ENCODE peak calls at places on chromosomes 4 and X, in ten cellular contexts. One of them, this sample, is unnamed.

GRCh38 chr4:151675366-151676060 is 85.3 kb downstream of the GATB start:
- DNase-seq in stromal cell of bone marrow: no peak
- DNase-seq in retina: no peak
- DNase-seq in HFFc6: no peak
- DNase-seq in stimulated activated naive CD8-positive, alpha-beta T cell treated with anti-CD3 and anti-CD28 coated beads, Interleukin-15, Interleukin-2, amounts not matched to agents 100 U/mL and 50 U/mL, for 24 hours: no peak
- DNase-seq in HT-29: no peak
- DNase-seq in heart left ventricle: no peak
- DNase-seq in left lung: no peak
- DNase-seq in AML-193: no peak
- DNase-seq in astrocyte: no peak
- DNase-seq in this sample: no peak

GRCh38 chrX:153871946-153872878 is 13.8 kb downstream of the L1CAM start:
- DNase-seq in retina: no peak
- DNase-seq in HFFc6: no peak
- DNase-seq in AML-193: no peak
- DNase-seq in stimulated activated naive CD8-positive, alpha-beta T cell treated with anti-CD3 and anti-CD28 coated beads, Interleukin-15, Interleukin-2, amounts not matched to agents 100 U/mL and 50 U/mL, for 24 hours: no peak
- DNase-seq in astrocyte: no peak
- DNase-seq in stromal cell of bone marrow: no peak
- DNase-seq in HT-29: no peak
- DNase-seq in left lung: no peak
- DNase-seq in heart left ventricle: no peak
- DNase-seq in this sample: no peak

GRCh38 chr4:74884282-74884681 is 48.6 kb upstream of the PARM1 start:
- DNase-seq in left lung: no peak
- DNase-seq in AML-193: no peak
- DNase-seq in retina: no peak
- DNase-seq in heart left ventricle: no peak
- DNase-seq in HFFc6: no peak
- DNase-seq in stimulated activated naive CD8-positive, alpha-beta T cell treated with anti-CD3 and anti-CD28 coated beads, Interleukin-15, Interleukin-2, amounts not matched to agents 100 U/mL and 50 U/mL, for 24 hours: no peak
- DNase-seq in astrocyte: no peak
- DNase-seq in stromal cell of bone marrow: no peak
- DNase-seq in HT-29: no peak
- DNase-seq in this sample: no peak

GRCh38 chrX:7088968-7089615 is 58.4 kb upstream of the STS start:
- DNase-seq in stimulated activated naive CD8-positive, alpha-beta T cell treated with anti-CD3 and anti-CD28 coated beads, Interleukin-15, Interleukin-2, amounts not matched to agents 100 U/mL and 50 U/mL, for 24 hours: peak
- DNase-seq in heart left ventricle: no peak
- DNase-seq in retina: no peak
- DNase-seq in AML-193: no peak
- DNase-seq in stromal cell of bone marrow: no peak
- DNase-seq in HT-29: no peak
- DNase-seq in astrocyte: no peak
- DNase-seq in left lung: no peak
- DNase-seq in HFFc6: no peak
- DNase-seq in this sample: no peak

GRCh38 chrX:68672581-68673318 is 25.3 kb downstream of the STARD8 start:
- DNase-seq in stimulated activated naive CD8-positive, alpha-beta T cell treated with anti-CD3 and anti-CD28 coated beads, Interleukin-15, Interleukin-2, amounts not matched to agents 100 U/mL and 50 U/mL, for 24 hours: no peak
- DNase-seq in astrocyte: no peak
- DNase-seq in heart left ventricle: peak
- DNase-seq in HT-29: no peak
- DNase-seq in AML-193: no peak
- DNase-seq in stromal cell of bone marrow: no peak
- DNase-seq in retina: no peak
- DNase-seq in left lung: no peak
- DNase-seq in HFFc6: no peak
- DNase-seq in this sample: no peak

GRCh38 chrX:47226071-47226470 is 6.7 kb upstream of the USP11 start:
- DNase-seq in heart left ventricle: no peak
- DNase-seq in left lung: peak
- DNase-seq in stimulated activated naive CD8-positive, alpha-beta T cell treated with anti-CD3 and anti-CD28 coated beads, Interleukin-15, Interleukin-2, amounts not matched to agents 100 U/mL and 50 U/mL, for 24 hours: no peak
- DNase-seq in HT-29: no peak
- DNase-seq in stromal cell of bone marrow: no peak
- DNase-seq in HFFc6: no peak
- DNase-seq in AML-193: no peak
- DNase-seq in astrocyte: no peak
- DNase-seq in retina: no peak
- DNase-seq in this sample: no peak

GRCh38 chr4:92014060-92014459 is 289.7 kb upstream of the GRID2 start:
- DNase-seq in stimulated activated naive CD8-positive, alpha-beta T cell treated with anti-CD3 and anti-CD28 coated beads, Interleukin-15, Interleukin-2, amounts not matched to agents 100 U/mL and 50 U/mL, for 24 hours: no peak
- DNase-seq in HT-29: no peak
- DNase-seq in retina: no peak
- DNase-seq in astrocyte: no peak
- DNase-seq in left lung: no peak
- DNase-seq in HFFc6: no peak
- DNase-seq in heart left ventricle: no peak
- DNase-seq in stromal cell of bone marrow: no peak
- DNase-seq in AML-193: no peak
- DNase-seq in this sample: no peak

GRCh38 chr4:80594696-80595095 is 259.2 kb downstream of the CFAP299 start:
- DNase-seq in stimulated activated naive CD8-positive, alpha-beta T cell treated with anti-CD3 and anti-CD28 coated beads, Interleukin-15, Interleukin-2, amounts not matched to agents 100 U/mL and 50 U/mL, for 24 hours: no peak
- DNase-seq in left lung: no peak
- DNase-seq in astrocyte: no peak
- DNase-seq in retina: no peak
- DNase-seq in stromal cell of bone marrow: no peak
- DNase-seq in HT-29: no peak
- DNase-seq in heart left ventricle: no peak
- DNase-seq in HFFc6: no peak
- DNase-seq in AML-193: no peak
- DNase-seq in this sample: no peak

GRCh38 chrX:12994321-12994720 is 19.4 kb downstream of the TMSB4X start:
- DNase-seq in left lung: no peak
- DNase-seq in HFFc6: no peak
- DNase-seq in stimulated activated naive CD8-positive, alpha-beta T cell treated with anti-CD3 and anti-CD28 coated beads, Interleukin-15, Interleukin-2, amounts not matched to agents 100 U/mL and 50 U/mL, for 24 hours: no peak
- DNase-seq in HT-29: peak
- DNase-seq in stromal cell of bone marrow: no peak
- DNase-seq in retina: no peak
- DNase-seq in AML-193: no peak
- DNase-seq in heart left ventricle: no peak
- DNase-seq in astrocyte: no peak
- DNase-seq in this sample: no peak

GRCh38 chr4:139611391-139611790 is 54.2 kb upstream of the MGST2 start:
- DNase-seq in left lung: no peak
- DNase-seq in stromal cell of bone marrow: no peak
- DNase-seq in retina: no peak
- DNase-seq in stimulated activated naive CD8-positive, alpha-beta T cell treated with anti-CD3 and anti-CD28 coated beads, Interleukin-15, Interleukin-2, amounts not matched to agents 100 U/mL and 50 U/mL, for 24 hours: no peak
- DNase-seq in HFFc6: no peak
- DNase-seq in astrocyte: no peak
- DNase-seq in heart left ventricle: no peak
- DNase-seq in AML-193: no peak
- DNase-seq in HT-29: no peak
- DNase-seq in this sample: no peak

GRCh38 chr4:88196523-88197185 is 38.2 kb upstream of the ABCG2 start:
- DNase-seq in HT-29: no peak
- DNase-seq in heart left ventricle: no peak
- DNase-seq in stimulated activated naive CD8-positive, alpha-beta T cell treated with anti-CD3 and anti-CD28 coated beads, Interleukin-15, Interleukin-2, amounts not matched to agents 100 U/mL and 50 U/mL, for 24 hours: no peak
- DNase-seq in stromal cell of bone marrow: no peak
- DNase-seq in HFFc6: no peak
- DNase-seq in retina: no peak
- DNase-seq in AML-193: no peak
- DNase-seq in left lung: no peak
- DNase-seq in astrocyte: no peak
- DNase-seq in this sample: no peak

GRCh38 chr4:38111717-38112116 is 151.5 kb downstream of the PTTG2 start:
- DNase-seq in left lung: no peak
- DNase-seq in stimulated activated naive CD8-positive, alpha-beta T cell treated with anti-CD3 and anti-CD28 coated beads, Interleukin-15, Interleukin-2, amounts not matched to agents 100 U/mL and 50 U/mL, for 24 hours: no peak
- DNase-seq in HFFc6: no peak
- DNase-seq in stromal cell of bone marrow: no peak
- DNase-seq in AML-193: no peak
- DNase-seq in heart left ventricle: no peak
- DNase-seq in retina: no peak
- DNase-seq in HT-29: no peak
- DNase-seq in astrocyte: no peak
- DNase-seq in this sample: no peak

GRCh38 chr4:36209941-36210663 is 34.2 kb downstream of the ARAP2 start:
- DNase-seq in stimulated activated naive CD8-positive, alpha-beta T cell treated with anti-CD3 and anti-CD28 coated beads, Interleukin-15, Interleukin-2, amounts not matched to agents 100 U/mL and 50 U/mL, for 24 hours: no peak
- DNase-seq in HFFc6: no peak
- DNase-seq in HT-29: no peak
- DNase-seq in retina: no peak
- DNase-seq in AML-193: no peak
- DNase-seq in heart left ventricle: no peak
- DNase-seq in stromal cell of bone marrow: no peak
- DNase-seq in astrocyte: no peak
- DNase-seq in left lung: no peak
- DNase-seq in this sample: no peak

GRCh38 chr4:17310269-17310652 is 201.6 kb downstream of the QDPR start:
- DNase-seq in stromal cell of bone marrow: no peak
- DNase-seq in retina: no peak
- DNase-seq in left lung: no peak
- DNase-seq in AML-193: no peak
- DNase-seq in heart left ventricle: no peak
- DNase-seq in stimulated activated naive CD8-positive, alpha-beta T cell treated with anti-CD3 and anti-CD28 coated beads, Interleukin-15, Interleukin-2, amounts not matched to agents 100 U/mL and 50 U/mL, for 24 hours: no peak
- DNase-seq in HT-29: no peak
- DNase-seq in astrocyte: peak
- DNase-seq in HFFc6: peak
- DNase-seq in this sample: no peak

GRCh38 chr4:1746265-1746691 is 25.0 kb downstream of the TACC3 start:
- DNase-seq in left lung: no peak
- DNase-seq in HT-29: peak
- DNase-seq in retina: peak
- DNase-seq in heart left ventricle: peak
- DNase-seq in astrocyte: peak
- DNase-seq in stimulated activated naive CD8-positive, alpha-beta T cell treated with anti-CD3 and anti-CD28 coated beads, Interleukin-15, Interleukin-2, amounts not matched to agents 100 U/mL and 50 U/mL, for 24 hours: peak
- DNase-seq in stromal cell of bone marrow: peak
- DNase-seq in AML-193: peak
- DNase-seq in HFFc6: peak
- DNase-seq in this sample: no peak

GRCh38 chr4:158824425-158825274 is 55.8 kb downstream of the FNIP2 start:
- DNase-seq in heart left ventricle: no peak
- DNase-seq in HT-29: peak
- DNase-seq in left lung: no peak
- DNase-seq in retina: no peak
- DNase-seq in stimulated activated naive CD8-positive, alpha-beta T cell treated with anti-CD3 and anti-CD28 coated beads, Interleukin-15, Interleukin-2, amounts not matched to agents 100 U/mL and 50 U/mL, for 24 hours: no peak
- DNase-seq in HFFc6: peak
- DNase-seq in AML-193: no peak
- DNase-seq in stromal cell of bone marrow: no peak
- DNase-seq in astrocyte: peak
- DNase-seq in this sample: no peak

GRCh38 chrX:13939741-13940597 is 89.7 kb downstream of the GEMIN8 start:
- DNase-seq in astrocyte: no peak
- DNase-seq in HT-29: no peak
- DNase-seq in heart left ventricle: no peak
- DNase-seq in left lung: no peak
- DNase-seq in stimulated activated naive CD8-positive, alpha-beta T cell treated with anti-CD3 and anti-CD28 coated beads, Interleukin-15, Interleukin-2, amounts not matched to agents 100 U/mL and 50 U/mL, for 24 hours: no peak
- DNase-seq in stromal cell of bone marrow: no peak
- DNase-seq in HFFc6: no peak
- DNase-seq in retina: peak
- DNase-seq in AML-193: no peak
- DNase-seq in this sample: no peak

GRCh38 chrX:119502727-119503483 is 34.7 kb downstream of the SLC25A5 start:
- DNase-seq in stimulated activated naive CD8-positive, alpha-beta T cell treated with anti-CD3 and anti-CD28 coated beads, Interleukin-15, Interleukin-2, amounts not matched to agents 100 U/mL and 50 U/mL, for 24 hours: peak
- DNase-seq in astrocyte: peak
- DNase-seq in heart left ventricle: no peak
- DNase-seq in HT-29: peak
- DNase-seq in AML-193: no peak
- DNase-seq in HFFc6: peak
- DNase-seq in left lung: peak
- DNase-seq in retina: no peak
- DNase-seq in stromal cell of bone marrow: peak
- DNase-seq in this sample: no peak

GRCh38 chr4:163448541-163449203 is 24.9 kb downstream of the TKTL2 start:
- DNase-seq in stimulated activated naive CD8-positive, alpha-beta T cell treated with anti-CD3 and anti-CD28 coated beads, Interleukin-15, Interleukin-2, amounts not matched to agents 100 U/mL and 50 U/mL, for 24 hours: no peak
- DNase-seq in heart left ventricle: no peak
- DNase-seq in retina: peak
- DNase-seq in left lung: no peak
- DNase-seq in astrocyte: peak
- DNase-seq in HT-29: no peak
- DNase-seq in stromal cell of bone marrow: no peak
- DNase-seq in AML-193: no peak
- DNase-seq in HFFc6: peak
- DNase-seq in this sample: no peak

GRCh38 chr4:38131371-38132139 is 171.4 kb downstream of the PTTG2 start:
- DNase-seq in stromal cell of bone marrow: no peak
- DNase-seq in astrocyte: peak
- DNase-seq in stimulated activated naive CD8-positive, alpha-beta T cell treated with anti-CD3 and anti-CD28 coated beads, Interleukin-15, Interleukin-2, amounts not matched to agents 100 U/mL and 50 U/mL, for 24 hours: peak
- DNase-seq in AML-193: no peak
- DNase-seq in left lung: no peak
- DNase-seq in HT-29: no peak
- DNase-seq in heart left ventricle: no peak
- DNase-seq in retina: peak
- DNase-seq in HFFc6: no peak
- DNase-seq in this sample: no peak

GRCh38 chr4:173257732-173258717 is 76.1 kb downstream of the HMGB2 start:
- DNase-seq in heart left ventricle: peak
- DNase-seq in left lung: peak
- DNase-seq in stromal cell of bone marrow: peak
- DNase-seq in astrocyte: peak
- DNase-seq in HFFc6: peak
- DNase-seq in retina: peak
- DNase-seq in AML-193: peak
- DNase-seq in HT-29: peak
- DNase-seq in stimulated activated naive CD8-positive, alpha-beta T cell treated with anti-CD3 and anti-CD28 coated beads, Interleukin-15, Interleukin-2, amounts not matched to agents 100 U/mL and 50 U/mL, for 24 hours: peak
- DNase-seq in this sample: no peak

GRCh38 chrX:117996918-117997480 is 119.6 kb downstream of the KLHL13 start:
- DNase-seq in AML-193: peak
- DNase-seq in stromal cell of bone marrow: no peak
- DNase-seq in HFFc6: no peak
- DNase-seq in HT-29: peak
- DNase-seq in heart left ventricle: no peak
- DNase-seq in retina: no peak
- DNase-seq in stimulated activated naive CD8-positive, alpha-beta T cell treated with anti-CD3 and anti-CD28 coated beads, Interleukin-15, Interleukin-2, amounts not matched to agents 100 U/mL and 50 U/mL, for 24 hours: no peak
- DNase-seq in left lung: no peak
- DNase-seq in astrocyte: no peak
- DNase-seq in this sample: no peak

GRCh38 chrX:31071262-31071661 is 579 bp downstream of the FTHL17 start:
- DNase-seq in HT-29: no peak
- DNase-seq in retina: no peak
- DNase-seq in AML-193: no peak
- DNase-seq in left lung: no peak
- DNase-seq in heart left ventricle: no peak
- DNase-seq in stimulated activated naive CD8-positive, alpha-beta T cell treated with anti-CD3 and anti-CD28 coated beads, Interleukin-15, Interleukin-2, amounts not matched to agents 100 U/mL and 50 U/mL, for 24 hours: no peak
- DNase-seq in astrocyte: no peak
- DNase-seq in stromal cell of bone marrow: no peak
- DNase-seq in HFFc6: no peak
- DNase-seq in this sample: no peak

GRCh38 chr4:16713271-16713670 is 185.2 kb downstream of the LDB2 start:
- DNase-seq in heart left ventricle: no peak
- DNase-seq in stimulated activated naive CD8-positive, alpha-beta T cell treated with anti-CD3 and anti-CD28 coated beads, Interleukin-15, Interleukin-2, amounts not matched to agents 100 U/mL and 50 U/mL, for 24 hours: no peak
- DNase-seq in stromal cell of bone marrow: no peak
- DNase-seq in left lung: no peak
- DNase-seq in astrocyte: no peak
- DNase-seq in HFFc6: no peak
- DNase-seq in HT-29: no peak
- DNase-seq in AML-193: no peak
- DNase-seq in retina: no peak
- DNase-seq in this sample: no peak

GRCh38 chr4:89954906-89955305 is 60.3 kb downstream of the MMRN1 start:
- DNase-seq in retina: no peak
- DNase-seq in stromal cell of bone marrow: no peak
- DNase-seq in left lung: no peak
- DNase-seq in AML-193: no peak
- DNase-seq in heart left ventricle: no peak
- DNase-seq in astrocyte: no peak
- DNase-seq in HFFc6: no peak
- DNase-seq in stimulated activated naive CD8-positive, alpha-beta T cell treated with anti-CD3 and anti-CD28 coated beads, Interleukin-15, Interleukin-2, amounts not matched to agents 100 U/mL and 50 U/mL, for 24 hours: no peak
- DNase-seq in HT-29: no peak
- DNase-seq in this sample: no peak

GRCh38 chr4:100421356-100421978 is 96.4 kb downstream of the EMCN start:
- DNase-seq in retina: peak
- DNase-seq in astrocyte: peak
- DNase-seq in stromal cell of bone marrow: peak
- DNase-seq in heart left ventricle: no peak
- DNase-seq in AML-193: peak
- DNase-seq in stimulated activated naive CD8-positive, alpha-beta T cell treated with anti-CD3 and anti-CD28 coated beads, Interleukin-15, Interleukin-2, amounts not matched to agents 100 U/mL and 50 U/mL, for 24 hours: no peak
- DNase-seq in left lung: no peak
- DNase-seq in HFFc6: peak
- DNase-seq in HT-29: peak
- DNase-seq in this sample: peak

GRCh38 chr4:138522366-138522765 is 280.2 kb upstream of the SLC7A11 start:
- DNase-seq in stimulated activated naive CD8-positive, alpha-beta T cell treated with anti-CD3 and anti-CD28 coated beads, Interleukin-15, Interleukin-2, amounts not matched to agents 100 U/mL and 50 U/mL, for 24 hours: no peak
- DNase-seq in stromal cell of bone marrow: no peak
- DNase-seq in HT-29: peak
- DNase-seq in HFFc6: peak
- DNase-seq in left lung: no peak
- DNase-seq in retina: no peak
- DNase-seq in AML-193: peak
- DNase-seq in heart left ventricle: no peak
- DNase-seq in astrocyte: no peak
- DNase-seq in this sample: no peak

GRCh38 chr4:76606662-76607265 is 171.7 kb downstream of the SHROOM3 start:
- DNase-seq in AML-193: no peak
- DNase-seq in stromal cell of bone marrow: no peak
- DNase-seq in astrocyte: no peak
- DNase-seq in stimulated activated naive CD8-positive, alpha-beta T cell treated with anti-CD3 and anti-CD28 coated beads, Interleukin-15, Interleukin-2, amounts not matched to agents 100 U/mL and 50 U/mL, for 24 hours: no peak
- DNase-seq in heart left ventricle: no peak
- DNase-seq in left lung: no peak
- DNase-seq in retina: no peak
- DNase-seq in HFFc6: no peak
- DNase-seq in HT-29: no peak
- DNase-seq in this sample: no peak